ENCODE peak calls at places on chromosomes 11 and 22, in eight cellular contexts. Y is fibroblast of the aortic adventitia; F is HTR-8/SVneo; T is aorta; X is WERI-Rb-1; G is activated CD4-positive, alpha-beta T cell treated with anti-CD3 and anti-CD28 coated beads for 48 hours; R is mucosa of gallbladder; H is fibroblast of lung. W is an unnamed sample.

GRCh38 chr11:83068573-83068972 is 3.1 kb downstream of the RAB30 start:
- DNase-seq in Y (no peak), F (no peak), T (no peak), X (no peak), G (no peak), R (no peak), H (no peak), W (no peak)

GRCh38 chr22:48428556-48429371 is 1398.9 kb downstream of the BRD1 start:
- DNase-seq in Y (no peak), F (no peak), T (no peak), X (no peak), G (no peak), R (no peak), H (peak; percentile 78), W (no peak)

GRCh38 chr22:32801436-32802290 is at the start of gene TIMP3:
- DNase-seq in Y (peak; percentile 76), F (peak; percentile 48), T (peak; percentile 87), X (peak; percentile 58), G (peak; percentile 10), R (peak; percentile 81), H (peak; percentile 82), W (peak; percentile 8)

GRCh38 chr22:26045855-26046254 is 123.4 kb upstream of the SEZ6L start:
- DNase-seq in Y (no peak), F (no peak), T (no peak), X (no peak), G (no peak), R (no peak), H (no peak), W (no peak)

GRCh38 chr22:38955250-38955775 is 2.1 kb upstream of the APOBEC3A start:
- DNase-seq in Y (no peak), F (no peak), T (no peak), X (no peak), G (no peak), R (no peak), H (no peak), W (no peak)

GRCh38 chr11:26964335-26964734 is 29.6 kb upstream of the FIBIN start:
- DNase-seq in Y (peak; percentile 66), F (no peak), T (no peak), X (no peak), G (no peak), R (no peak), H (no peak), W (no peak)

GRCh38 chr11:113876798-113877672 is 1.7 kb upstream of the USP28 start:
- DNase-seq in Y (no peak), F (no peak), T (no peak), X (no peak), G (no peak), R (no peak), H (no peak), W (peak; percentile 12)

GRCh38 chr11:10659339-10660216 is 34.0 kb downstream of the IRAG1 start:
- DNase-seq in Y (peak; percentile 95), F (peak; percentile 72), T (peak; percentile 71), X (no peak), G (peak; percentile 15), R (no peak), H (peak; percentile 94), W (peak; percentile 26)

GRCh38 chr11:1139441-1140066 is 18.2 kb upstream of the MUC5AC start:
- DNase-seq in Y (no peak), F (no peak), T (no peak), X (no peak), G (no peak), R (peak; percentile 25), H (peak; percentile 87), W (no peak)

GRCh38 chr11:76524919-76525318 is 80.1 kb downstream of the EMSY start:
- DNase-seq in Y (peak; percentile 91), F (no peak), T (no peak), X (no peak), G (no peak), R (peak; percentile 19), H (peak; percentile 70), W (no peak)

GRCh38 chr11:64762916-64763803 is 3.4 kb upstream of the PYGM start:
- DNase-seq in Y (peak; percentile 74), F (no peak), T (no peak), X (no peak), G (no peak), R (no peak), H (peak; percentile 83), W (peak; percentile 48)

GRCh38 chr22:19905619-19906276 is 35.8 kb upstream of the COMT start:
- DNase-seq in Y (no peak), F (no peak), T (no peak), X (no peak), G (no peak), R (no peak), H (no peak), W (no peak)

GRCh38 chr11:92687724-92688123 is 281.7 kb upstream of the MTNR1B start:
- DNase-seq in Y (no peak), F (no peak), T (no peak), X (no peak), G (no peak), R (no peak), H (no peak), W (no peak)